ENCODE peak calls at places on chromosomes 12 and 14, in five cellular contexts. L, Y, C, V and F are unnamed samples.
A peak's percentile ranks its signal among the peaks of the same experiment; 100 is the strongest.

GRCh38 chr12:8890313-8891084 is 23.8 kb upstream of the PHC1 start:
- DNase-seq in L (peak; percentile 66), Y (peak; percentile 74), C (peak; percentile 49), V (peak; percentile 32), F (peak; percentile 74)

GRCh38 chr12:6372403-6373003 is 2.9 kb downstream of the SCNN1A start:
- DNase-seq in L (peak; percentile 81), Y (no peak), C (peak; percentile 56), V (peak; percentile 98), F (no peak)

GRCh38 chr12:131684015-131684725 is 26.7 kb upstream of the SFSWAP start:
- DNase-seq in L (no peak), Y (no peak), C (no peak), V (no peak), F (no peak)

GRCh38 chr12:55932546-55932919 is 1.6 kb downstream of the DGKA start:
- DNase-seq in L (no peak), Y (no peak), C (peak; percentile 43), V (peak; percentile 60), F (no peak)

GRCh38 chr14:36817071-36817930 is 155.6 kb downstream of the PAX9 start:
- DNase-seq in L (no peak), Y (no peak), C (no peak), V (no peak), F (no peak)

GRCh38 chr12:97097734-97098133 is 190.7 kb downstream of the NEDD1 start:
- DNase-seq in L (no peak), Y (no peak), C (no peak), V (no peak), F (no peak)

GRCh38 chr12:53046655-53047220 is 3.1 kb upstream of the TNS2 start:
- DNase-seq in L (peak; percentile 81), Y (no peak), C (peak; percentile 83), V (peak; percentile 35), F (peak; percentile 78)

GRCh38 chr12:22252057-22252456 is 82.5 kb downstream of the ST8SIA1 start:
- DNase-seq in L (no peak), Y (no peak), C (no peak), V (no peak), F (no peak)

GRCh38 chr14:54126947-54127346 is 170.3 kb upstream of the BMP4 start:
- DNase-seq in L (no peak), Y (no peak), C (no peak), V (no peak), F (no peak)

GRCh38 chr12:54394281-54394719 is 9.8 kb upstream of the ZNF385A start:
- DNase-seq in L (no peak), Y (no peak), C (peak; percentile 57), V (peak; percentile 67), F (peak; percentile 61)
- TF ChIP-seq CTCF in L (peak; percentile 86), Y (peak; percentile 70), C (peak; percentile 62), V (peak; percentile 75), F (peak; percentile 91)

GRCh38 chr14:100278702-100279101 is 27.5 kb downstream of the SLC25A29 start:
- DNase-seq in L (no peak), Y (no peak), C (no peak), V (peak; percentile 57), F (no peak)
- TF ChIP-seq CTCF in L (no peak), Y (no peak), C (no peak), V (peak; percentile 12), F (no peak)

DNA sequence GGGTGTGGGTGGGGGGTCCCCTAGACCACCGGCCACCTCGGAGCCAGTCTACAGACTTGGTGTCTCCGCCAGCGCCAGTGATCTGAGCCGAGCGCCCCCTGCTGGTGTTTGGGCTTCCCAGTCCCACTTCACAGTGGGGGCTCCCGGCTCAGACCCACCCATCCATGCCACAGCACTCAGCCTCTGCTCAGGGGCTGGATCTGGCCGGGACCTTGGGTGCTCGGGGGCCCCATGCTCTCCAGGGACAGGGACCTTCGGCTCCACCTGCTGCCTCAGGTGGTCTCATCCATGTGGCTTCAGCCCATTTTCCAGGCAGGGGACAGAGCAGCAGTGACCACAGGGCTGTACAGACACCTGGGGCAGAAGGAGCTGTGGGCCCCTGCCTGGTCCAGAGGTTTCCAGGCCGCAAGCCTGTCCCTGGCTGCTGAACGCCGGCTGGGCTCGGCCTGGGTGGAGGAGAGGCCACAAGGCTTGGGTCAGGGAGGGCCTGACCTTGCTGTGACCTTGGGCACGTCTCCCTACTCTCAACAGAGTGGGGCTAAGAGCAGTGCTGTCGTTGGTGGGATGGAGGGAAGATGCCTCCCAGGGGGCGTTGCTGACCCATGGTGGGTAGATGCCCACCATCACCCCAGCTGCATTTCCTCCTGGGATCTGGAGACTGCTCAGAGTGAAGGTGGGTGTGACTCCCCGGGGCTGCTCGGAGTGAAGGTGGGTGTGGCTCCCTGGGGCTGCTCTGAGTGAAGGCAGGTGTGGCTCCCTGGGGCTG is 86.3 kb downstream of the KIF26A start:
- DNase-seq in L (peak; percentile 35), Y (no peak), C (peak; percentile 60), V (no peak), F (peak; percentile 63)
- TF ChIP-seq CTCF in L (peak; percentile 54), Y (peak; percentile 53), C (peak; percentile 82), V (no peak), F (peak; percentile 68)

DNA sequence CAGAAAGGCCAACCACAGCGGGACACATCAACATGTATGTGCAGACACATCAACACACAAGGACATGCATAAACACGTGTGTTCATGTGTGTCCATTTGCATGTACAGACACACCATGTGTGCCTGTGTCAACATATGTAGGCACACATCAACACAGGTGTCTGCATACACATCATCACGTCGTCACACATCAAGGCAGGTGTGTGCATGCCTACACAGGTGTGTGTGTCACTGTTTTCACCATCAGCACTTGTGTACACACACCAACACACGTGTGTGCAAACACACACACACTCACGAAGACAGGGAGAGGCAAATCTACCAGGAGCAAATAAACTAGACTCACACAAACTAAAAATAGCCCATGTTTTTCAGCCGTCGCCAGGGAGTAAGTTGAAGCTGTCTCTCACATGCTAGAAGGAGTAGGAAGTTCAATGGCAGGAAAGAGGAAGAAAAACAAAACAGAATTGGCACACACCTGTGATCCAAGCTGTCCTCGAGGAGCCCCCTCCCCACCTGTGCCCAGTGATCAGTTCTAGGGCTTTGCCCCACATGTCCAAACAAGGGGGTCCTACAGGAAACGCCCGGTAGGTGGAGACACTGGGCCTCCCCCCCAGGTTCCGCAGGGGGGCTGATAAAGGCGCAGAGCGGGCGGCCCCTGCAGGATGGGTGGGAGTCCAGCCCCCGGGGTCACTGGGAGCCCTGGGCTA is 7.4 kb downstream of the SCARB1 start:
- DNase-seq in L (no peak), Y (no peak), C (no peak), V (no peak), F (no peak)
- TF ChIP-seq CTCF in L (no peak), Y (no peak), C (no peak), V (no peak), F (no peak)

DNA sequence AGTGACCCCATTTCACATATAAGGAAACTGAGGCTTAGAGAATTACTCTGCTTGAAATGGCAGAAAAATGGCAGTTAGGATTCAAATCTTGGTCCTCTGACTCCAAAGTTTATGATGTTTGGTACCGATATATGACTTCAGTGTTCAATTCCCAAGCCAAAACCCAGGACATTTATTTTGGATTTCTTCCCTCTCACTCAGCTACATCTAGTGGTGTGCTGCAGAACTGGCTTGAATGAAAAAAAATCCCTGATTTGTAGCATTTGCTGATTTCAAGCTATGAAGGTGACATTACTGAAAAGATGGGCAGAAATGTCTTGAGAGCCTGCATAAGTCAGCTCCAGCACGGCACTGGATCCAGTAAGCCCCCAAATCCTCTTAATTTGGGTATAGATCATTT is 106.4 kb downstream of the EFCAB11 start:
- DNase-seq in L (no peak), Y (no peak), C (no peak), V (no peak), F (no peak)
- TF ChIP-seq CTCF in L (peak; percentile 19), Y (peak; percentile 25), C (no peak), V (peak; percentile 18), F (no peak)

DNA sequence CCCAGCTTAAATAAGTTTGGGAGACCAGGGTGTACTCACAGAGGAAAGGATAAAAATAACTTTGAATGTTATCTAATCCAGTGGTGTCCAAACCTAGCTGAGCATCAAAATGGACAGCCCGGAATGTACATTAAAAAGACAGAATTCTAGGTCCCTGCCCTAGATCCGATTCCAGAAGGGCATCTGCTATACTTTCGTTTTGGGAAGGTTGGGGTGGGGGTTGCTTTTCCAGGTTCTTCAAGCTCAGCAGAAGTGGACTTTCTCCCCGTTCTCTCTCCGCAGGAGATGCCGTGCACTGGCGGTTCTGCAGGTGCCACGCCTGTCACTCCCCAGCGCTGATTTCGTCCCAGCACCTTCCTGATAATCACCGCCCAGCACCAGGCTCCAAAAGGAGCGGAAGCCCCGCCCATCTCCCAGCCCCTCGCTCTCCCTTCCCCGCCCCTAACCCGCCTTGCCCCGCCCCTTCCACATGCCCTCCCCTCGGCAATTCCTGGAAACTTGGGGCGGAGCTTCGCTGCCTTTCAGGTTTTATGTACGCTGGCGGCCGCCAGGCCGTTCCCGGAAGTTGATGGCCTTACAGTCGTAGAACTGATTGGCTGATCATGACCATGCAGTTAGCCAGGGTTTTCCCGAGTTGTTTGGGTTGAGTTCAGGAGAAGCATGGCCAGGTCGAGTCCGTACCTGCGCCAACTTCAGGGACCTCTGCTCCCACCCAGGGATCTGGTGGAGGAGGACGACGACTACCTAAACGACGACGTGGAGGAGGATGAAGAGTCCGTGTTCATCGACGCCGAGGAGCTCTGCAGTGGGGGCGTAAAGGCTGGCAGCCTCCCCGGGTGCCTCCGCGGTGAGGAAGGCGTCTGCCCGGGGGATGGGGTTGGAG is at the start of gene HELB:
- DNase-seq in L (peak; percentile 90), Y (peak; percentile 94), C (peak; percentile 100), V (peak; percentile 96), F (peak; percentile 94)
- TF ChIP-seq CTCF in L (no peak), Y (no peak), C (no peak), V (no peak), F (no peak)